ENCODE peak calls at places on chromosomes 2 and 18, in four cellular contexts. W, C, R and E are unnamed samples.

GRCh38 chr2:75833386-75833785 is 122.7 kb upstream of the GCFC2 start:
- DNase-seq in W (no peak), C (no peak), R (no peak), E (no peak)

GRCh38 chr2:54954705-54955357 is 95.4 kb downstream of the RTN4 start:
- DNase-seq in R (no peak), W (no peak), C (no peak), E (no peak)

GRCh38 chr2:96831679-96832078 is 12.1 kb downstream of the ANKRD23 start:
- DNase-seq in R (no peak), W (peak; percentile 69), C (no peak), E (no peak)

GRCh38 chr2:138600732-138601437 is 99.3 kb downstream of the SPOPL start:
- DNase-seq in C (no peak), R (no peak), W (no peak), E (no peak)

GRCh38 chr2:203441463-203441862 is 93.6 kb downstream of the RAPH1 start:
- DNase-seq in W (no peak), R (no peak), C (no peak), E (no peak)

GRCh38 chr2:160157861-160158813 is 41.9 kb downstream of the ITGB6 start:
- DNase-seq in C (no peak), W (no peak), R (no peak), E (no peak)

GRCh38 chr2:189096769-189097447 is 82.7 kb downstream of the COL5A2 start:
- DNase-seq in R (no peak), C (no peak), W (no peak), E (peak; percentile 91)

GRCh38 chr2:149058936-149059335 is 20.4 kb downstream of the LYPD6B start:
- DNase-seq in R (no peak), C (no peak), W (no peak), E (no peak)

GRCh38 chr18:26133652-26134051 is at the start of gene PSMA8:
- DNase-seq in C (peak; percentile 38), R (peak; percentile 23), W (peak; percentile 14), E (no peak)

GRCh38 chr2:120552079-120552478 is 183.6 kb upstream of the GLI2 start:
- DNase-seq in R (no peak), W (no peak), C (no peak), E (no peak)

GRCh38 chr2:219661197-219661954 is 33.9 kb downstream of the SLC4A3 start:
- DNase-seq in W (no peak), C (no peak), R (no peak), E (peak; percentile 29)

GRCh38 chr2:226515344-226516055 is 284.1 kb downstream of the IRS1 start:
- DNase-seq in W (no peak), R (no peak), C (no peak), E (no peak)

GRCh38 chr2:97718051-97718882 is 4.9 kb downstream of the ZAP70 start:
- DNase-seq in R (no peak), C (no peak), W (no peak), E (no peak)

GRCh38 chr2:19993731-19994130 is 3.8 kb upstream of the WDR35 start:
- DNase-seq in R (no peak), C (no peak), W (no peak), E (no peak)

GRCh38 chr2:156077041-156077735 is 255.3 kb downstream of the NR4A2 start:
- DNase-seq in W (no peak), R (no peak), C (no peak), E (no peak)

DNA sequence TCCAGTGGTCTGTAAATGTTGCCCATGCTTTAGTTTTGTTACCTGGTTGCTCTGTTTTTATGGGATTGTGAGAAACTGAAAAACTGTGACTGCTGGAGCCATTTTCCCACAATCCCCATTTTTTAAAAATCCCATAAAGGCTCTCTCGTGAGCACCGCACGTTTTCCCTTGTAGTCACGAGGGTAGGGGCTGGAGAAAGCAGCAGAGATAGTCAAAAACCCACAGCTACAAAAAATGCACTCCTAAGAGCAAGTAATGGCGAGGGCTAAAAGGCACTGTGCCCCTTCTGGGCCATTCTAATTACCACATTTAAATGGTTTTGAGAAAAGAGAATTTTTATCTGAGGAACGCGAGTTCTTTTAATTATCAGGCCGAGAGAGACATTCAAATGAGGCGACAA is 1.8 kb upstream of the CTDP1 start:
- DNase-seq in W (no peak), R (no peak), C (no peak), E (no peak)
- H3K4me3 ChIP-seq in W (no peak overlapping the region), R (no peak overlapping the region), C (peak overlapping the region; percentile 74), E (no peak overlapping the region)

GRCh38 chr18:36638224-36638623 is 190.6 kb downstream of the TPGS2 start:
- DNase-seq in C (no peak), W (no peak), R (no peak), E (no peak)

GRCh38 chr18:36648803-36649202 is 180.0 kb downstream of the TPGS2 start:
- DNase-seq in R (no peak), W (no peak), C (no peak), E (no peak)

GRCh38 chr18:36640005-36640952 is 188.5 kb downstream of the TPGS2 start:
- DNase-seq in R (no peak), W (no peak), C (no peak), E (peak; percentile 34)

DNA sequence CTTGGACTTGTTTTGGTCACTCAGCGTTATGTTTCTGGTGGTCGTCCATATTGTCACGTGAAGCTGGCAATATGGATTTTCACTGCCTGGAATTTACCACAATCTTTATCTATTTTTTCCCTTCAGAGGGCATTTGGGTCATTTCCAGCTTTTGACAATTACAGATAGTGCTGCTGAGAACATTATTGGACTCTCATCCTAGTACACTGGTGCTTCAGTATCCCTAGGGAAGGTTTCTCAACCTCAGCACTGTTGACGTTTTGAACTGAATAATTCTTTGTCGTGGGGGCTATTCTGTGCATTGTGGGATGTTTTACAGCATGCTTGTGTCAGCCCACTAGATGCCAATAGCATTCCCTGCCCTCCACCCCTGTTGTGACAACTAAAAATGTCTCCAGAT is 185.8 kb downstream of the TPGS2 start:
- DNase-seq in C (no peak), W (no peak), R (no peak), E (peak; percentile 8)
- H3K27ac ChIP-seq in C (no peak overlapping the region), W (no peak overlapping the region), R (no peak overlapping the region), E (no peak overlapping the region)

DNA sequence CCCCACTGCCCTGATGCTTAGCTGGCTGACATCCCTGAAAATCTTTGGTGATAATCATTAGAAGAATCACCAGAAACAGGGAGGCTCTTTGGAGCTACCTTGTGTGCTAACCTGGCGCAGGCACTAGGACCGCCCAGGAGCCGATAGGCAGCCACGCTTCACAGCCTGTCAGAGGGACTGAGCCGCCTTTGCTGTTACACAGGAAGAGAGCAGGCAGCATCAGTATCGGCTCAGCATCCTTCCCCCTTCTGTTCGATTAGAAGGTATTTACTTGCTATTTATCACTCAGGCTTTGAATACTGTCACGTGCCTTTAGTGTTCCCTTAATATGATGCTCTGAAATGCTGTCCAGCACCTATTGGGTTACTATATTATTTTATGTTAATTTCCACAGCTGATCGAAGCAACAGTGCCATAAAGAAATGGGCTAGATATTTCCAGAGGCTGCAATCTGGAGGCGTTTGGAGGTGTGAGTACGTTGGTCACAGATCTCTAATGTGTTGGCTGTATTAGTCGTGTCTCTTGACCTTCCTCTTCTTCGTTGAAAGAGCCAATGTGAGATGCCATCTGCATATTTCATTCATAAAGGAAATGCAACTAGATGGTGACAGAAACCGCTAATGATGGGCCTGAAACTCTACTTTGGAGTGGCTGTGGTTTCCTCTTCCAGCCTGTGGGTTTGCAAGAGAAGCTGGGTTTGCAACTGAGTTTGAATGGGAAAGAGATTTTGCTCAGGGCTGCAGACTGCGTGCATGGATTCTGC is 110.4 kb upstream of the RAB27B start:
- DNase-seq in W (no peak), R (no peak), C (no peak), E (peak; percentile 13)
- TF ChIP-seq CTCF in W (no peak), R (no peak), C (no peak), E (no peak)

DNA sequence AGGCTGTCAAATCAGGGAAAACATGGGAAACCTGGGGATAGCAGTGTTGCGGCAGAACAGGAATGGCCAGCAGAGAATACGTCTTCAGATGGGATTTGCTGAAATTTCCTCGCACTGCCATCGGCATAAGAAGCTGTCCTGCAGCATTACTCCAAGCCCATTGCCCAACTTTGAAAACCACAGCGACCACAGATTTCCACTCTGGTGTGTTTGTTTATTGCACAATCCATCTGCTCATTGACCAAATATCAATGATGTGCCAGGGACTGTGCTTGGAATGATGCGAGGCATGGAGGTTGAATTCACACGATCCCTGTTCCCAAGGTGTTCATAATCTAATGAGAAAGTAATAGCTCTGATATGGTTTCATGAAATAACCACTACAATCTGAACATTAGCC is 383.3 kb upstream of the MYT1L start:
- DNase-seq in C (no peak), R (no peak), W (no peak), E (no peak)
- H3K4me3 ChIP-seq in C (no peak overlapping the region), R (no peak overlapping the region), W (no peak overlapping the region), E (no peak overlapping the region)

GRCh38 chr2:150474326-150475074 is 13.0 kb downstream of the RND3 start:
- DNase-seq in C (no peak), W (no peak), R (no peak), E (no peak)
- H3K27ac ChIP-seq in C (no peak overlapping the region), W (no peak overlapping the region), R (no peak overlapping the region), E (no peak overlapping the region)

GRCh38 chr2:174344716-174345472 is 10.1 kb downstream of the SP9 start:
- DNase-seq in R (no peak), C (no peak), W (no peak), E (peak; percentile 39)
- TF ChIP-seq CTCF in R (no peak), C (peak; percentile 25), W (peak; percentile 6), E (peak; percentile 36)

GRCh38 chr2:136117391-136117841 is 533 bp downstream of the CXCR4 start:
- DNase-seq in W (no peak), C (peak; percentile 34), R (peak; percentile 70), E (peak; percentile 76)
- H3K4me3 ChIP-seq in W (no peak overlapping the region), C (peak overlapping the region; percentile 71), R (peak overlapping the region; percentile 58), E (peak overlapping the region; percentile 58)

DNA sequence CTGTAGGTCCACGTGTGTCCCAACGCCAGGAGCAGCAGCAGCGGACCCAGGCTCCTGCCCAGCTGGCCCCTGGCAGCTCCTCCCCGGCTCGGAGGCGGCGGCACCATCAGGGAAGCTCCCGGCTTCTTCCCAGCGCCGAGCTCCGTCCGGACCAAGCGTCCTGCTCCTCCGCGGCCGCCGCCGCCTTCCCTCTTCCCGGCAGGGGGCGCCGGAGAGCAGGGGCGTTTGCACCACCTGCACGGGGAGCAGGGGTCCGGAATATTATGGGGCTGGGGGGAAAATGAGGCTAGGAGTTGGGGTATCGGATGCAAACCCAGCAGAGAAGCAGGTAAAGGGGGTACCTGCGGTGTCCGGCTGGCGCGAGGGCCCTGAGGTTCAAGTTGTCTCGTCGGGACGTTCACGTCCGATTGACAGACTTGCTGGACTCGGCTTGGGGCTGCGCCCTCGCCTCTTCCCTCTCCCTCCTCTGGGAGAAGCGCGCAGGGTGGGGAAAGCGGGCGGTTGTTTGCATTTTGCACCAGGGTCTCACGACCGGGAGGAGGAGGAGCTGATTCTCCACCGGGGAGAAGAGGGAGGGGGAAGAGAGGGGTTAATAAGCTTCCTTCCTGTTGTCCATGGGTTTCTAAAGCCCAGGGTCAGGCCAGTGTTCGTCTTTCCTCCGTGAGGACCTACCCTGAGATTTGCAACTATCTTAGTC is at the start of gene CCBE1:
- DNase-seq in W (peak; percentile 42), C (peak; percentile 61), R (peak; percentile 77), E (peak; percentile 77)
- H3K27ac ChIP-seq in W (no peak within 1 kb of the TSS), C (no peak within 1 kb of the TSS), R (no peak within 1 kb of the TSS), E (no peak within 1 kb of the TSS)